ENCODE peak calls at places on chromosomes 3 and 15, in five cellular contexts. Z, C, H, E and T are unnamed samples.

GRCh38 chr15:68552773-68553172 is 26.0 kb upstream of the CORO2B start:
- DNase-seq in Z (no peak), C (no peak), H (no peak), E (no peak), T (no peak)

GRCh38 chr3:192892981-192893827 is 24.5 kb downstream of the MB21D2 start:
- DNase-seq in Z (no peak), C (no peak), H (peak), E (no peak), T (no peak)

GRCh38 chr15:77607111-77607893 is 25.4 kb downstream of the LINGO1 start:
- DNase-seq in Z (no peak), C (no peak), H (no peak), E (no peak), T (no peak)

GRCh38 chr3:81393251-81393650 is 368.2 kb downstream of the GBE1 start:
- DNase-seq in Z (no peak), C (no peak), H (no peak), E (no peak), T (no peak)

GRCh38 chr3:151859905-151860304 is 13.5 kb upstream of the SUCNR1 start:
- DNase-seq in Z (no peak), C (no peak), H (no peak), E (no peak), T (no peak)

GRCh38 chr3:106837616-106838015 is 539.6 kb upstream of the CCDC54 start:
- DNase-seq in Z (no peak), C (no peak), H (no peak), E (no peak), T (no peak)

GRCh38 chr3:50518441-50518840 is 15.0 kb upstream of the CACNA2D2 start:
- DNase-seq in Z (no peak), C (no peak), H (no peak), E (no peak), T (no peak)

GRCh38 chr15:87498545-87498944 is 758.0 kb downstream of the NTRK3 start:
- DNase-seq in Z (no peak), C (no peak), H (no peak), E (no peak), T (no peak)

GRCh38 chr15:41936649-41937567 is 35.4 kb downstream of the EHD4 start:
- DNase-seq in Z (no peak), C (no peak), H (peak), E (peak), T (no peak)

GRCh38 chr3:185283374-185283935 is 29.6 kb upstream of the EHHADH start:
- DNase-seq in Z (no peak), C (no peak), H (no peak), E (no peak), T (no peak)

GRCh38 chr3:58484722-58485069 is 7.2 kb upstream of the KCTD6 start:
- DNase-seq in Z (no peak), C (no peak), H (no peak), E (no peak), T (no peak)

GRCh38 chr3:52839268-52839575 is 4.4 kb upstream of the MUSTN1 start:
- DNase-seq in Z (no peak), C (no peak), H (no peak), E (no peak), T (no peak)

GRCh38 chr3:11583638-11584046 is 60.1 kb downstream of the VGLL4 start:
- DNase-seq in Z (no peak), C (no peak), H (no peak), E (no peak), T (no peak)

GRCh38 chr3:133880886-133881455 is 14.7 kb downstream of the RAB6B start:
- DNase-seq in Z (no peak), C (no peak), H (no peak), E (peak), T (no peak)

GRCh38 chr15:40006646-40007045 is 32.3 kb downstream of the SRP14 start:
- DNase-seq in Z (no peak), C (no peak), H (no peak), E (no peak), T (no peak)

DNA sequence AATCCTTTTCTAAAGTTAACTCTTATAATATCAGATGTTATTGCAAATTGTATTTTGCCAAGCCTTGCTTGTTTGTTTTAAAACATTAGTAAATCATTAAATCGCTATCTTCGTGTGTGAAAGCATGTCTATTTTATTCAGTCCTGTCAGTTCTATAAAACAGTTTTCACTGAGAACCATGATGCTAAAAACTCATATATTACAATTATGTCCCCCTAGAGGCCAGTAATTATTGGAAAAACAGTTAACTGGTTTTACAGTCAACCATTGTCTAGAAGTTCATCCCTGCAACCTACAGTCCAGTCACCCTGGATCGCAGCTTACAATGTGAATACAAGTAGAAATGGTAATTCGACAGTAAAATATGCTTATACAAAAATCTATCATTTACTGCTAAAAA is 311.5 kb upstream of the ROBO2 start:
- DNase-seq in Z (no peak), C (no peak), H (no peak), E (no peak), T (no peak)
- TF ChIP-seq CTCF in Z (peak), C (no peak), H (no peak), E (no peak), T (no peak)

GRCh38 chr15:63792584-63792983 is 41.2 kb downstream of the HERC1 start:
- DNase-seq in Z (no peak), C (no peak), H (no peak), E (no peak), T (no peak)
- H3K27ac ChIP-seq in Z (no peak), C (no peak), H (no peak), E (no peak), T (no peak)

DNA sequence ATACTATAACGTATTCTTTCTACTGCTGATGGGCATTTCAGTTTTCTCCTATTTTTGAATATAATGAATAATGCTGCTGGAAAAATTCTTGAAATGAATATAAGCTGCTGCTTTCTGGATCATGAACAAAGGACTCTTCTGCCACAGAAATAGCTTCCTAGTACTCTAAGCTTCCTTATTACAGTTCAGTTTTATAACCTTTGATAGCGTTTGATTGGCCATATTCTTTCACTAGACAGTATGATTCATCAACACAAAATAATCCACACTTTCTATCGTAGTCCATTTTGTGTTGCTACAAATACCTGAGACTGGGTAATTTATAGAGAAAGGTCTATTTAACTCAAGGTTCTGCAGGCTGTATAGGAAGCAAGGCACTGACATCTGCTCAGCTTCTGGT is 16.4 kb upstream of the UBE3A start:
- DNase-seq in Z (no peak), C (no peak), H (no peak), E (no peak), T (no peak)
- H3K4me3 ChIP-seq in Z (no peak), C (no peak), H (no peak), E (no peak), T (no peak)

GRCh38 chr15:34610388-34610787 is 26.9 kb upstream of the GOLGA8B start:
- DNase-seq in Z (no peak), C (no peak), H (no peak), E (no peak), T (no peak)
- TF ChIP-seq CTCF in Z (peak), C (no peak), H (no peak), E (no peak), T (peak)

GRCh38 chr15:28274211-28274610 is 47.8 kb downstream of the HERC2 start:
- DNase-seq in Z (no peak), C (peak), H (no peak), E (no peak), T (no peak)

GRCh38 chr15:28271697-28272250 is 50.2 kb downstream of the HERC2 start:
- DNase-seq in Z (no peak), C (no peak), H (no peak), E (no peak), T (peak)

GRCh38 chr15:28273468-28273867 is 48.5 kb downstream of the HERC2 start:
- DNase-seq in Z (no peak), C (no peak), H (no peak), E (no peak), T (no peak)

GRCh38 chr15:28274635-28275034 is 47.3 kb downstream of the HERC2 start:
- DNase-seq in Z (no peak), C (no peak), H (no peak), E (no peak), T (no peak)

DNA sequence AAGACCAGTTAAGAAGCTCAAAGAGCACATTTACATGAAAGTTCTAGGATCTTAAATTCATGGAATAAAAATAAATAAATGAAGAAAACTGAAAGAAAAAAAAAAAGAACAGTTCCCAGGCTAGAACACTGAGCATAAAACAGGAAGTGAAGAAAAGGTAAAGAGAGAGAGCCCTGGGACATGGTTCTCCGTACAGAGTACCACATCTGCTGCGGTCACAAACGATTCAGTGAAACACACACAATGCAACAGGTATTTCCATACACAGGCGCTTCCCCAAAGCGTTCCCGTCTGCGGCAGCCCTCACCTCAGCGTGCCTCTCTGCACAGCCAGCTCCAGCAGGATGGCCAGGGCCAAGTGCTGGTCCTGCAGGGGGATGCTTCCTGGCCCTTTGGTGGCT is 49.4 kb downstream of the HERC2 start:
- DNase-seq in Z (no peak), C (no peak), H (no peak), E (no peak), T (no peak)
- H3K27ac ChIP-seq in Z (no peak), C (no peak), H (no peak), E (no peak), T (no peak)

GRCh38 chr15:62888628-62889027 is 153.9 kb upstream of the TPM1 start:
- DNase-seq in Z (no peak), C (no peak), H (no peak), E (no peak), T (no peak)

GRCh38 chr15:62886431-62887071 is 156.0 kb upstream of the TPM1 start:
- DNase-seq in Z (no peak), C (no peak), H (no peak), E (no peak), T (no peak)

GRCh38 chr15:62889141-62889661 is 153.3 kb upstream of the TPM1 start:
- DNase-seq in Z (no peak), C (no peak), H (no peak), E (no peak), T (no peak)

GRCh38 chr15:62889734-62890505 is 152.6 kb upstream of the TPM1 start:
- DNase-seq in Z (no peak), C (no peak), H (no peak), E (no peak), T (peak)

DNA sequence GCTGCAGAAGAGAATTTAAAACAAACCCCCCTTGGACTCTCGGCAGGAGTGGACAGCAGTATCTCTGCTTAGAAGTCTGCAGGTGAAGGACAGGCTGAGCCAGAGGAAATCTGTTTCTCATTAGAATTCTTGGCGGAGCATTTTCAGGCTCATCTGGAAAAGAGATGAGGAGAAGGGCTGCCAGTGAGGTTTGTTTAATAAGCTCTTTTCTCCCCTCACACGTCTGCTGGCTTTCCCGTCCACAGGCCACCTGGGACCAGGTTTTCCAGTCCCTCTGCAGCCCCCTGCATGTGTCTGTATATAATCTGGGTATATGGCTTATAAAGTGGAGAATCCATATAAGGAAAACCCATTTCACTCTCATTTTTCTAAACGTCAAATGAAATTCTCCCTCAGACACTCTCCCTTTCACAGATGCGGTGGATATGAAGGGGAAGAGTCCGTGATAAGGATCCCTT is 155.4 kb upstream of the TPM1 start:
- DNase-seq in Z (peak), C (no peak), H (no peak), E (no peak), T (no peak)
- H3K4me3 ChIP-seq in Z (peak), C (no peak), H (no peak), E (no peak), T (no peak)

GRCh38 chr3:112086857-112087524 is 802 bp downstream of the C3orf52 start:
- DNase-seq in Z (no peak), C (no peak), H (no peak), E (no peak), T (no peak)

GRCh38 chr3:112084980-112085697 is 1.1 kb upstream of the C3orf52 start:
- DNase-seq in Z (no peak), C (no peak), H (peak), E (no peak), T (no peak)

GRCh38 chr3:112087746-112088145 is 1.6 kb downstream of the C3orf52 start:
- DNase-seq in Z (no peak), C (no peak), H (no peak), E (peak), T (no peak)

GRCh38 chr3:112088944-112089343 is 2.8 kb downstream of the C3orf52 start:
- DNase-seq in Z (no peak), C (no peak), H (no peak), E (no peak), T (no peak)

GRCh38 chr3:112086018-112086854 is at the start of gene C3orf52:
- DNase-seq in Z (peak), C (peak), H (peak), E (peak), T (peak)
- TF ChIP-seq CTCF in Z (peak), C (no peak), H (peak), E (no peak), T (no peak)

DNA sequence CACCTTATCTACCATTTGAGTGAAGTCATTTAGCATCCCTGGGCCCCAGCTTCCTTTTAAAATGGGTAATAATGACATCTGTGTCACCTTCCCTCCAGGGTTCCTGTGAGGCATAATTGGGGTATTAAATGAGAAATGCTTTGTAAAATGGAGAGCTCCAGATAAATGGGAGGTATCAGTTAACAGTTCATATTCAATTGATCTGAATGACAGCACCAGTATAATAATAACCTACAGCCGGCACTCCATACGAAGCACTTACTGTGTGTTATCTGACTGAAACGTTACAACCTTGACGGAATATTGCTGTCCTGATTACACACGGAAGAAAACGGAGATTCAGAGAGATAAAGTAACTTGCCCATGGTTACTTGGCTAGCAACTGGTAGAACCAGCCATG is 53.6 kb downstream of the BHLHE40 start:
- DNase-seq in Z (no peak), C (no peak), H (no peak), E (no peak), T (no peak)
- H3K27ac ChIP-seq in Z (no peak), C (no peak), H (no peak), E (no peak), T (no peak)

GRCh38 chr3:170057550-170057949 is 19.8 kb downstream of the GPR160 start:
- DNase-seq in Z (no peak), C (no peak), H (no peak), E (peak), T (peak)
- H3K4me3 ChIP-seq in Z (no peak), C (no peak), H (no peak), E (no peak), T (no peak)